ENCODE peak calls at places on chromosome 5, in six cellular contexts. S, E, R, T, K and V are unnamed samples.
A peak's percentile ranks its signal among the peaks of the same experiment; 100 is the strongest.

GRCh38 chr5:56735845-56736641 is 79.3 kb upstream of the MAP3K1 start:
- DNase-seq in E (no peak), S (no peak), R (no peak), K (no peak), T (no peak), V (no peak)

GRCh38 chr5:122516432-122516743 is 204.4 kb downstream of the SNCAIP start:
- DNase-seq in T (no peak), R (no peak), S (no peak), E (no peak), K (no peak), V (no peak)

GRCh38 chr5:107028938-107029337 is 641.8 kb downstream of the EFNA5 start:
- DNase-seq in K (no peak), R (no peak), S (no peak), E (no peak), T (no peak), V (no peak)

GRCh38 chr5:92518318-92518913 is 1062.6 kb downstream of the NR2F1-AS1 start:
- DNase-seq in E (no peak), R (peak; percentile 34), K (no peak), S (peak; percentile 80), T (no peak), V (peak; percentile 56)

GRCh38 chr5:34738381-34738780 is 82.3 kb downstream of the RAI14 start:
- DNase-seq in S (no peak), R (no peak), E (no peak), K (no peak), T (no peak), V (no peak)

GRCh38 chr5:155689403-155689802 is 637.6 kb upstream of the SGCD start:
- DNase-seq in R (no peak), S (no peak), E (no peak), T (no peak), K (no peak), V (no peak)

GRCh38 chr5:82222597-82223574 is 55.3 kb downstream of the RPS23 start:
- DNase-seq in R (no peak), S (no peak), E (no peak), T (no peak), K (peak; percentile 92), V (peak; percentile 80)

GRCh38 chr5:54645888-54646284 is 128.3 kb downstream of the SNX18 start:
- DNase-seq in T (no peak), S (no peak), E (no peak), R (no peak), K (no peak), V (no peak)

GRCh38 chr5:65970481-65971367 is 44.3 kb downstream of the ERBIN start:
- DNase-seq in E (no peak), R (no peak), K (no peak), T (no peak), S (no peak), V (no peak)

GRCh38 chr5:16616536-16617271 is at the start of gene RETREG1:
- DNase-seq in K (peak; percentile 40), R (peak; percentile 46), S (no peak), E (peak; percentile 49), T (no peak), V (peak; percentile 5)

GRCh38 chr5:65926893-65927292 is 518 bp downstream of the ERBIN start:
- DNase-seq in S (no peak), E (no peak), T (no peak), K (peak; percentile 59), R (no peak), V (peak; percentile 43)

GRCh38 chr5:55223219-55223987 is 3.7 kb downstream of the MCIDAS start:
- DNase-seq in S (no peak), R (peak; percentile 56), T (no peak), E (peak; percentile 38), K (no peak), V (peak; percentile 23)

GRCh38 chr5:178078197-178078995 is 34.9 kb upstream of the N4BP3 start:
- DNase-seq in T (no peak), R (no peak), E (no peak), S (peak; percentile 82), K (peak; percentile 92), V (peak; percentile 12)

GRCh38 chr5:39373797-39374196 is 9.5 kb upstream of the C9 start:
- DNase-seq in R (no peak), S (no peak), T (no peak), K (no peak), E (no peak), V (no peak)

GRCh38 chr5:80076131-80077101 is 41.3 kb downstream of the THBS4 start:
- DNase-seq in T (no peak), K (no peak), E (no peak), S (peak; percentile 19), R (no peak), V (peak; percentile 38)

GRCh38 chr5:130520211-130520610 is 615.9 kb downstream of the CHSY3 start:
- DNase-seq in R (no peak), E (peak; percentile 4), T (no peak), S (no peak), K (no peak), V (no peak)

GRCh38 chr5:143051244-143052058 is 281.3 kb downstream of the ARHGAP26 start:
- DNase-seq in K (peak; percentile 24), S (peak; percentile 90), E (no peak), T (no peak), R (no peak), V (peak; percentile 94)

GRCh38 chr5:141521244-141521781 is 32.4 kb downstream of the PCDHGC5 start:
- DNase-seq in R (no peak), K (peak; percentile 72), S (peak; percentile 100), E (peak; percentile 83), T (no peak), V (peak; percentile 99)

GRCh38 chr5:151611127-151611775 is 20.1 kb upstream of the FAT2 start:
- DNase-seq in E (no peak), S (no peak), R (no peak), K (peak; percentile 60), T (no peak), V (no peak)

GRCh38 chr5:143593723-143594122 is 190.2 kb upstream of the NR3C1 start:
- DNase-seq in K (no peak), T (no peak), R (no peak), S (no peak), E (no peak), V (no peak)

GRCh38 chr5:150625831-150626746 is 14.4 kb upstream of the SYNPO start:
- DNase-seq in T (no peak), S (no peak), K (no peak), R (no peak), E (no peak), V (no peak)

GRCh38 chr5:148733601-148734438 is 79.5 kb upstream of the HTR4 start:
- DNase-seq in R (peak; percentile 71), T (peak; percentile 25), K (peak; percentile 92), E (peak; percentile 64), S (peak; percentile 84), V (peak; percentile 84)

GRCh38 chr5:16787278-16787677 is 148.8 kb downstream of the MYO10 start:
- DNase-seq in R (no peak), T (no peak), K (no peak), S (no peak), E (no peak), V (no peak)

GRCh38 chr5:83927140-83927733 is 206.6 kb upstream of the HAPLN1 start:
- DNase-seq in S (peak; percentile 64), E (peak; percentile 80), K (peak; percentile 88), R (peak; percentile 84), T (peak; percentile 79), V (peak; percentile 76)

GRCh38 chr5:131460867-131461572 is 174.0 kb downstream of the RAPGEF6 start:
- DNase-seq in R (no peak), K (no peak), S (peak; percentile 11), T (no peak), E (no peak), V (peak; percentile 9)

DNA sequence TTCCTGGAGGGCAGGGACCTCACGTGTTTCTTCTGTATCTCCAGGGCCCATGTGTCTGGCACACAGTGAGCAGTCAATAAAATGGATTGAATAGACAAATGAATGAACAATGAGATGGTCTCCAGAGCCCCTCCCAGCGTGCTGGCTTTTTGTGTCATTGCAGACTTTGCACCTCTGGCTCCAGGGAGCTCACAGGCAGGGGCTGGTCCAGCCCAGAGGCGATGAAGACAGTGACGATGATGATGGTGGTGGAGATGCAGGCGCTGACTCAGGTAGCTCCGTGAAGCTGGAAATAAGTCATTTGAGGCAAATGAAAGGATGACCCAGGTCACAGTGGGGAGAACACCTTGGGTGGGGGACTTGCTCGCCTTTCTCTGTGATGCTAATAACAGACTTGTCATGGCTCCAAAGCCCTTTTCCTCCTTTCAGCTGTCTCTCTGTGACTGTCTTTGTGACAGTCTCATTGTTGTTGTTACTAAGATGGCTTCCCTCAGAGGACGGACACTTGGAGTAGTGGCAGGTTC is 30.4 kb upstream of the FABP6 start:
- DNase-seq in R (peak; percentile 38), S (no peak), E (no peak), K (no peak), T (no peak), V (peak; percentile 8)
- H3K18ac ChIP-seq in R (no peak overlapping the region), S (no peak overlapping the region), E (peak overlapping the region; percentile 56), K (no peak overlapping the region), T (peak overlapping the region; percentile 34), V (peak overlapping the region; percentile 88)

DNA sequence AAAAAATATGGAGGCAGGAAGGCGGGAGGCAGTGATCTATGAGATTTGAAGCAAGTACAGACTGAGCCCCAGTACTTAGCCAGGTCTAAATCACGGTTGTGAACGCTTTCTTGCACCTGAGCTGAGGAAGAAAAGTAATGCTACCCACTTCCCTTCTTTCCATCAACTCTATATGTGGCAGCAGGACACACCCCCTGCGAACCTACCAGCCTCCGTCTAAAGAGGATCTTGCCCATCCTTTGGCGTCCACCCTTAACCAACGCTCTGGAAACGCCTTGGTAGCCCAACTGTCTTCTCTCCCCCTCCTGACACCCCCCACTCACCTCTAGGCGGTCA is 545 bp downstream of the HMGCS1 start:
- DNase-seq in S (no peak), R (no peak), K (peak; percentile 25), T (no peak), E (no peak), V (no peak)
- H2AK5ac ChIP-seq in S (peak overlapping the region; percentile 11), R (no peak overlapping the region), K (no peak overlapping the region), T (no peak overlapping the region), E (peak overlapping the region; percentile 48), V (no peak overlapping the region)

GRCh38 chr5:176444742-176445141 is 3.4 kb upstream of the FAF2 start:
- DNase-seq in T (no peak), R (no peak), K (no peak), S (no peak), E (no peak), V (no peak)

GRCh38 chr5:176441921-176442323 is 6.3 kb upstream of the FAF2 start:
- DNase-seq in S (peak; percentile 70), K (no peak), E (no peak), T (no peak), R (no peak), V (peak; percentile 73)

GRCh38 chr5:176440932-176441706 is 7.1 kb upstream of the FAF2 start:
- DNase-seq in S (peak; percentile 26), T (no peak), E (no peak), R (no peak), K (no peak), V (peak; percentile 22)

GRCh38 chr5:176436641-176437040 is 11.5 kb upstream of the FAF2 start:
- DNase-seq in R (no peak), T (no peak), K (no peak), S (peak; percentile 88), E (no peak), V (peak; percentile 92)

GRCh38 chr5:176438959-176439757 is 9.0 kb upstream of the FAF2 start:
- DNase-seq in T (no peak), K (no peak), S (peak; percentile 88), R (no peak), E (no peak), V (peak; percentile 96)
- H4K91ac ChIP-seq in T (no peak overlapping the region), K (no peak overlapping the region), S (no peak overlapping the region), R (no peak overlapping the region), E (no peak overlapping the region), V (no peak overlapping the region)

DNA sequence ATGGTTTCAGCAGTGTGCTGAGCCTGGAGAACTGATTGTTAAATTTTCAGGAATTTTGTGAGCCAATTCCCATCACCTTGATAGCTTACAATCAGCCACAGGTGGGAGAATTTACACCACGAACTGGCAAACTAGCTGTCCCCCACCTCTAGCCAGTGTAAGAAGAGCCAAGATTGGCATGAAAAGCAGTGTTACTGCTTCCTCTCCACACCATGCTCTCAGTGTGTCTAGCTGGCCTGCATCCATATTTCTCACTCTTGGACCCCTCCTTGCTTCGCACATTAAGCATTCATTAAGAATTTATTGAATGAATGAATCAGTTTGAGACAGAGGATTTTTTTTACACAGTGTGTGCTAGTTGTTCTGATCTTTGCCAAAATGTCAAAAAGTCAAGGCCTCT is 36.7 kb upstream of the MAN2A1 start:
- DNase-seq in T (no peak), R (no peak), K (no peak), S (no peak), E (no peak), V (no peak)
- H3K18ac ChIP-seq in T (no peak overlapping the region), R (no peak overlapping the region), K (no peak overlapping the region), S (no peak overlapping the region), E (no peak overlapping the region), V (no peak overlapping the region)